ENCODE peak calls at places on chromosome 3, in eight cellular contexts. X, G, N, S, Y, K, T and J are unnamed samples.

GRCh38 chr3:134353831-134354611 is 20.2 kb downstream of the AMOTL2 start:
- DNase-seq in Y (peak; percentile 38), S (no peak), N (no peak), G (no peak), X (peak; percentile 80), T (no peak), K (no peak), J (peak; percentile 56)

GRCh38 chr3:111571272-111571671 is 23.9 kb downstream of the ZBED2 start:
- DNase-seq in Y (no peak), N (no peak), G (no peak), T (no peak), X (no peak), K (no peak), S (no peak), J (no peak)

GRCh38 chr3:58272891-58273290 is 33.2 kb upstream of the RPP14 start:
- DNase-seq in G (no peak), X (no peak), K (no peak), N (no peak), S (no peak), T (no peak), Y (no peak), J (no peak)

GRCh38 chr3:97680210-97680609 is 84.3 kb upstream of the ARL6 start:
- DNase-seq in G (no peak), K (no peak), S (no peak), X (no peak), T (no peak), N (no peak), Y (no peak), J (no peak)

GRCh38 chr3:184825456-184825855 is 13.5 kb downstream of the VPS8 start:
- DNase-seq in K (no peak), T (no peak), G (no peak), S (no peak), N (no peak), X (no peak), Y (peak; percentile 67), J (no peak)

GRCh38 chr3:3080309-3080708 is 29.9 kb downstream of the IL5RA start:
- DNase-seq in K (no peak), T (no peak), G (no peak), N (no peak), Y (no peak), S (no peak), X (no peak), J (no peak)

GRCh38 chr3:115228266-115228665 is 81.2 kb upstream of the ZBTB20 start:
- DNase-seq in S (no peak), X (no peak), K (no peak), N (no peak), G (no peak), Y (no peak), T (no peak), J (no peak)

GRCh38 chr3:39473452-39474125 is 6.1 kb downstream of the MOBP start:
- DNase-seq in T (no peak), S (no peak), K (no peak), X (no peak), Y (no peak), G (no peak), N (no peak), J (no peak)

GRCh38 chr3:68985391-68985790 is 28.1 kb downstream of the EOGT start:
- DNase-seq in G (no peak), N (no peak), T (no peak), S (no peak), X (no peak), Y (no peak), K (no peak), J (no peak)

GRCh38 chr3:70094197-70094596 is 94.7 kb downstream of the SAMMSON start:
- DNase-seq in Y (no peak), K (no peak), T (no peak), N (no peak), G (no peak), S (no peak), X (no peak), J (no peak)

GRCh38 chr3:172143739-172144497 is 104.5 kb downstream of the FNDC3B start:
- DNase-seq in T (no peak), S (no peak), K (no peak), G (no peak), X (no peak), N (no peak), Y (no peak), J (no peak)

DNA sequence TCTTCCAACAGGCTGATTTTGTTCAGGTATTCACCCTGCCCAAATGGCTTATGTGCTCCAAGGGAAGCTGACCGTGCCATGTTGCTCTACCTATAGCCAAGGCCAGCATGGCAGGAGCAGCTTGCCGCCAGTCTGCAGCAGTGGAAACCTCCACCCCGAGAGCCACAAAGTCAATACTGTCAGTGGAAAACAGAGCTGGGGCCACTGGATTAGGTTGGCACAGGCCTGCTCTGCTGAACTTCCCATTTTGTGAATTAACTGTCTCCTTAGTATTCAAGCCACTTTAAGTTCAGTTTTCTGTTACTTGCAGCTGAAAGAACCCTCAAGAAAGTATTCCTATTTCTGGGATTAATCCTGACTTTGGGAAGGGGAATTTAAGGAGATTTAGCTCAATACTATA is 63.8 kb upstream of the XCR1 start:
- DNase-seq in K (no peak), S (no peak), G (no peak), T (peak; percentile 64), Y (no peak), X (no peak), N (no peak), J (peak; percentile 3)
- H3K4me1 ChIP-seq in K (no peaks in the 10 kb centered on the region), S (no peaks in the 10 kb centered on the region), G (peaks cover 75% of the 10 kb centered on the region), T (peaks cover 6% of the 10 kb centered on the region), Y (no peaks in the 10 kb centered on the region), X (peaks cover 7% of the 10 kb centered on the region), N (no peaks in the 10 kb centered on the region), J (peaks cover 13% of the 10 kb centered on the region)

GRCh38 chr3:10290476-10291138 is 2.1 kb downstream of the GHRL start:
- DNase-seq in S (no peak), T (no peak), Y (no peak), X (no peak), N (no peak), K (no peak), G (no peak), J (no peak)

GRCh38 chr3:10288575-10288960 is 4.2 kb downstream of the GHRL start:
- DNase-seq in G (no peak), S (no peak), Y (no peak), T (no peak), X (no peak), N (no peak), K (no peak), J (no peak)

GRCh38 chr3:10291139-10291500 is 1.6 kb downstream of the GHRL start:
- DNase-seq in K (no peak), X (no peak), Y (no peak), G (no peak), N (no peak), S (no peak), T (no peak), J (no peak)

GRCh38 chr3:10289077-10289476 is 3.7 kb downstream of the GHRL start:
- DNase-seq in G (no peak), X (no peak), Y (no peak), N (no peak), S (no peak), T (no peak), K (no peak), J (peak; percentile 58)

GRCh38 chr3:10289785-10290355 is 2.9 kb downstream of the GHRL start:
- DNase-seq in N (no peak), K (no peak), Y (no peak), T (no peak), S (no peak), G (no peak), X (no peak), J (no peak)
- TF ChIP-seq POLR2AphosphoS5 in N (no peak), K (no peak), Y (no peak), T (no peak), S (no peak), G (no peak), X (no peak), J (no peak)

GRCh38 chr3:186303985-186304384 is 58.0 kb downstream of the DGKG start:
- DNase-seq in Y (no peak), N (peak; percentile 54), T (no peak), X (no peak), K (no peak), G (no peak), S (no peak), J (peak; percentile 36)

GRCh38 chr3:186311431-186311830 is 50.6 kb downstream of the DGKG start:
- DNase-seq in Y (no peak), S (no peak), T (peak; percentile 34), N (no peak), X (no peak), K (no peak), G (no peak), J (no peak)

GRCh38 chr3:186308549-186308948 is 53.5 kb downstream of the DGKG start:
- DNase-seq in Y (no peak), N (no peak), K (no peak), G (no peak), T (no peak), S (peak; percentile 74), X (no peak), J (no peak)

DNA sequence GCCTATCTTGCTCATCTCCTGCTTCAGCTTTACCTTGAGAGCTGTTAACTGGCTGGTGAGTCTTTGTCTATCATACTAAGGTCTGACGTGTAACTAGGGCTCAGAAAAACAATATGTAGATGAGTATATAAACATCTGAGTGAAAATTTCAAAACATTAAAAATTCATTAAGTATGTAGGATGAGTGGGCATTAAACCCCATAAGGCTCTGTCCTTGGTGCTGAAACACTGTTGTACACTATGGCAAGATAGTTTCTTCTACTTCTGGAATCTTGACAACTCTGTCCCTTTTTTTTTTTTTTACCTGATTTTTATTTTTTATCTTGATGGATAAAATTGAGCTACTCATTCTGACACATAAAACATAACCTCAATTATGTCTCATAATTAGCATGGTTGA is 54.4 kb downstream of the DGKG start:
- DNase-seq in Y (no peak), T (no peak), N (no peak), G (no peak), S (no peak), K (peak; percentile 27), X (no peak), J (no peak)
- TF ChIP-seq EP300 in Y (no peak), T (no peak), N (no peak), G (no peak), S (no peak), K (no peak), X (no peak), J (no peak)

DNA sequence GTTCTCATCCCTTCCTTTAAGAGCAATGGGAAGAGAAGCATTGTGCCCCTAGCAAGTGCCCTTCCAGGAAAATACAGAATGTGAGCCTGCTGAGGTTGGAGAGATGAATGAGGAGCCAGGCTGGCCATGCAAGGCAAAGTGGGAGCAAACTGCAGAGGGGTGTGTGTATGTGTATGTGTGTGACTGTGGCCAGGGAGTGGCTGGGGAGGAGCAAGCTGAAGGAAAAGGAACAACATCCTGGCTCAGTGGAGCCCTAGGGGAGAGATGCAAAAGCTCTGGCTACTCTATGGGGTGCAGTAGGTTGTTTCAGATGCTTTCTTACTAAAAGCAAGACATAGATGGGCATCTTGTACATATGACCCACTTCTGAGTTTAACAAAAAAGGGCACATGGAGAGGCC is 20.6 kb downstream of the FOXP1 start:
- DNase-seq in S (no peak), K (no peak), X (no peak), N (no peak), G (no peak), Y (no peak), T (no peak), J (no peak)
- H3K4me1 ChIP-seq in S (no peaks in the 10 kb centered on the region), K (no peaks in the 10 kb centered on the region), X (peaks cover 17% of the 10 kb centered on the region), N (no peaks in the 10 kb centered on the region), G (peaks cover 14% of the 10 kb centered on the region), Y (no peaks in the 10 kb centered on the region), T (peaks cover 20% of the 10 kb centered on the region), J (peaks cover 5% of the 10 kb centered on the region)

GRCh38 chr3:123150449-123150954 is 51.2 kb upstream of the SEC22A start:
- DNase-seq in T (no peak), N (no peak), S (no peak), X (no peak), Y (no peak), K (no peak), G (no peak), J (no peak)
- TF ChIP-seq POLR2AphosphoS5 in T (no peak), N (no peak), S (no peak), X (no peak), Y (no peak), K (no peak), G (no peak), J (no peak)